ENCODE peak calls at places on chromosome 5, in nine cellular contexts. E, Z, R, V, D, W, A, P and H are unnamed samples.

GRCh38 chr5:59496524-59497134 is 396.9 kb downstream of the PDE4D start:
- DNase-seq in W (peak; percentile 60), P (no peak), Z (no peak), D (no peak), R (peak; percentile 81), V (peak; percentile 75), E (no peak), A (no peak), H (no peak)

GRCh38 chr5:115813719-115814118 is 2.7 kb downstream of the CDO1 start:
- DNase-seq in A (no peak), V (no peak), W (no peak), R (no peak), P (no peak), D (no peak), E (no peak), Z (no peak), H (no peak)

GRCh38 chr5:42919600-42919999 is 107.9 kb upstream of the SELENOP start:
- DNase-seq in Z (no peak), V (no peak), D (no peak), P (no peak), R (no peak), A (no peak), E (no peak), W (no peak), H (no peak)

GRCh38 chr5:178273665-178274541 is 41.3 kb upstream of the PHYKPL start:
- DNase-seq in E (no peak), R (no peak), W (no peak), P (no peak), D (no peak), Z (peak; percentile 84), A (no peak), V (no peak), H (no peak)

GRCh38 chr5:111165058-111165457 is 59.1 kb upstream of the CAMK4 start:
- DNase-seq in E (no peak), P (no peak), Z (no peak), W (no peak), A (no peak), D (no peak), V (peak; percentile 30), R (peak; percentile 51), H (no peak)

GRCh38 chr5:8457187-8458037 is 588.5 kb downstream of the MTRR start:
- DNase-seq in A (peak; percentile 98), W (peak; percentile 91), D (peak; percentile 99), V (peak; percentile 39), Z (peak; percentile 98), E (peak; percentile 95), P (peak; percentile 73), R (no peak), H (no peak)

GRCh38 chr5:114387433-114387832 is 25.6 kb downstream of the KCNN2 start:
- DNase-seq in P (no peak), W (no peak), A (peak; percentile 28), Z (no peak), D (no peak), R (no peak), E (no peak), V (no peak), H (no peak)

GRCh38 chr5:163383754-163384153 is 53.6 kb upstream of the CCNG1 start:
- DNase-seq in W (no peak), P (no peak), V (no peak), D (no peak), Z (no peak), A (no peak), E (no peak), R (no peak), H (no peak)

GRCh38 chr5:176625966-176626875 is 4.1 kb downstream of the SNCB start:
- DNase-seq in W (no peak), D (no peak), Z (peak; percentile 27), R (no peak), A (no peak), V (no peak), E (no peak), P (no peak), H (no peak)

GRCh38 chr5:172451771-172452197 is 2.5 kb downstream of the SH3PXD2B start:
- DNase-seq in W (peak; percentile 39), P (peak; percentile 46), E (no peak), V (peak; percentile 35), Z (no peak), A (peak; percentile 91), R (peak; percentile 62), D (peak; percentile 73), H (no peak)

GRCh38 chr5:172452398-172453205 is 1.7 kb downstream of the SH3PXD2B start:
- DNase-seq in P (peak; percentile 39), V (peak; percentile 49), A (peak; percentile 85), E (no peak), Z (no peak), R (peak; percentile 70), W (peak; percentile 73), D (peak; percentile 71), H (no peak)

GRCh38 chr5:172454355-172455086 is at the start of gene SH3PXD2B:
- DNase-seq in W (peak; percentile 73), V (peak; percentile 85), D (peak; percentile 41), P (no peak), R (peak; percentile 91), E (peak; percentile 86), A (peak; percentile 39), Z (peak; percentile 89), H (peak; percentile 73)

GRCh38 chr5:172453986-172454354 is 355 bp downstream of the SH3PXD2B start:
- DNase-seq in Z (peak; percentile 86), P (no peak), D (no peak), W (peak; percentile 27), A (peak; percentile 41), V (peak; percentile 61), R (peak; percentile 84), E (no peak), H (peak; percentile 49)

GRCh38 chr5:172453206-172453985 is 929 bp downstream of the SH3PXD2B start:
- DNase-seq in Z (no peak), A (peak; percentile 81), R (peak; percentile 89), D (peak; percentile 64), W (peak; percentile 75), E (no peak), P (no peak), V (peak; percentile 77), H (peak; percentile 40)
- TF ChIP-seq CTCF in Z (no peak), A (peak; percentile 77), R (peak; percentile 79), D (peak; percentile 62), W (no peak), E (peak; percentile 18), P (peak; percentile 66), V (peak; percentile 68), H (peak; percentile 70)

GRCh38 chr5:53425598-53426516 is 54.6 kb upstream of the FST start:
- DNase-seq in Z (no peak), W (peak; percentile 45), R (peak; percentile 90), E (no peak), P (no peak), A (no peak), D (peak; percentile 43), V (peak; percentile 64), H (no peak)
- TF ChIP-seq CTCF in Z (peak; percentile 34), W (peak; percentile 20), R (peak; percentile 82), E (peak; percentile 36), P (no peak), A (peak; percentile 16), D (no peak), V (peak; percentile 83), H (peak; percentile 50)

GRCh38 chr5:151740958-151741373 is 17.5 kb downstream of the ATOX1 start:
- DNase-seq in D (peak; percentile 83), V (no peak), W (no peak), A (peak; percentile 77), P (no peak), E (no peak), R (no peak), Z (no peak), H (no peak)
- TF ChIP-seq CTCF in D (no peak), V (peak; percentile 7), W (peak; percentile 3), A (no peak), P (no peak), E (no peak), R (peak; percentile 0), Z (no peak), H (no peak)

GRCh38 chr5:10059611-10060379 is 189.9 kb downstream of the ATPSCKMT start:
- DNase-seq in W (peak; percentile 5), Z (no peak), D (no peak), A (no peak), E (no peak), V (no peak), R (no peak), P (no peak), H (no peak)
- TF ChIP-seq CTCF in W (no peak), Z (no peak), D (no peak), A (no peak), E (no peak), V (no peak), R (no peak), P (no peak), H (no peak)

GRCh38 chr5:169827769-169828168 is 152.5 kb downstream of the INSYN2B start:
- DNase-seq in W (no peak), A (no peak), D (peak; percentile 47), Z (no peak), E (no peak), P (no peak), V (no peak), R (no peak), H (no peak)

GRCh38 chr5:169828385-169828784 is 151.9 kb downstream of the INSYN2B start:
- DNase-seq in A (peak; percentile 19), D (no peak), W (no peak), R (no peak), V (no peak), E (no peak), P (no peak), Z (no peak), H (no peak)

GRCh38 chr5:169831331-169831730 is 149.0 kb downstream of the INSYN2B start:
- DNase-seq in W (no peak), A (no peak), D (peak; percentile 23), V (no peak), P (no peak), Z (no peak), R (peak; percentile 8), E (no peak), H (no peak)

GRCh38 chr5:169832236-169832635 is 148.1 kb downstream of the INSYN2B start:
- DNase-seq in A (no peak), D (no peak), R (no peak), W (no peak), Z (no peak), V (no peak), E (no peak), P (no peak), H (no peak)

GRCh38 chr5:169826618-169827017 is 153.7 kb downstream of the INSYN2B start:
- DNase-seq in E (no peak), Z (no peak), P (no peak), A (no peak), V (no peak), R (peak; percentile 64), D (no peak), W (no peak), H (no peak)
- TF ChIP-seq CTCF in E (no peak), Z (peak; percentile 14), P (peak; percentile 35), A (peak; percentile 6), V (peak; percentile 65), R (peak; percentile 72), D (peak; percentile 37), W (peak; percentile 7), H (no peak)